ENCODE peak calls at places on chromosomes 5 and 9, in four cellular contexts. D, K, P and U are unnamed samples.

GRCh38 chr9:91101598-91102168 is 260.0 kb downstream of the AUH start:
- DNase-seq in D (no peak), K (no peak), P (no peak), U (no peak)

GRCh38 chr9:35484406-35484805 is 5.5 kb upstream of the RUSC2 start:
- DNase-seq in D (no peak), K (no peak), P (no peak), U (no peak)

GRCh38 chr5:31193026-31193425 is 460 bp upstream of the CDH6 start:
- DNase-seq in D (no peak), K (no peak), P (no peak), U (no peak)

GRCh38 chr9:114291064-114291474 is 31.8 kb upstream of the ORM1 start:
- DNase-seq in D (peak), K (no peak), P (peak), U (peak)

GRCh38 chr5:321726-322251 is 275 bp downstream of the AHRR start:
- DNase-seq in D (no peak), K (no peak), P (no peak), U (no peak)

GRCh38 chr5:54243483-54244080 is 66.8 kb downstream of the ARL15 start:
- DNase-seq in D (peak), K (no peak), P (no peak), U (peak)

GRCh38 chr5:74094096-74094778 is 468.2 kb downstream of the ARHGEF28 start:
- DNase-seq in D (no peak), K (no peak), P (no peak), U (no peak)

GRCh38 chr5:3833566-3833965 is 237.9 kb downstream of the IRX1 start:
- DNase-seq in D (no peak), K (no peak), P (no peak), U (no peak)

GRCh38 chr5:1161832-1162229 is 39.6 kb upstream of the SLC6A19 start:
- DNase-seq in D (no peak), K (no peak), P (no peak), U (no peak)

GRCh38 chr5:122173484-122174191 is 44.3 kb downstream of the ZNF474 start:
- DNase-seq in D (no peak), K (no peak), P (no peak), U (no peak)

GRCh38 chr5:168659286-168659847 is 80.2 kb upstream of the PANK3 start:
- DNase-seq in D (no peak), K (no peak), P (no peak), U (no peak)

GRCh38 chr5:73459366-73459765 is 10.8 kb upstream of the FOXD1 start:
- DNase-seq in D (no peak), K (no peak), P (no peak), U (no peak)

GRCh38 chr9:91310037-91310436 is 51.7 kb downstream of the AUH start:
- DNase-seq in D (no peak), K (no peak), P (no peak), U (no peak)

GRCh38 chr9:80175286-80175906 is 603.6 kb downstream of the TLE4 start:
- DNase-seq in D (peak), K (no peak), P (no peak), U (peak)

GRCh38 chr9:104743377-104743985 is 4.0 kb upstream of the NIPSNAP3A start:
- DNase-seq in D (peak), K (peak), P (no peak), U (peak)

GRCh38 chr5:82092-82491 is 9.9 kb upstream of the PLEKHG4B start:
- DNase-seq in D (no peak), K (no peak), P (peak), U (peak)

GRCh38 chr5:107578051-107578635 is 92.6 kb downstream of the EFNA5 start:
- DNase-seq in D (no peak), K (no peak), P (no peak), U (no peak)

GRCh38 chr9:93680445-93681315 is 104.3 kb downstream of the PHF2 start:
- DNase-seq in D (no peak), K (no peak), P (peak), U (no peak)

GRCh38 chr5:168651654-168652053 is 72.5 kb upstream of the PANK3 start:
- DNase-seq in D (no peak), K (no peak), P (no peak), U (no peak)

GRCh38 chr9:115264333-115264732 is 146.4 kb upstream of the TNC start:
- DNase-seq in D (no peak), K (no peak), P (no peak), U (no peak)

GRCh38 chr5:129027260-129027659 is 62.0 kb downstream of the SLC27A6 start:
- DNase-seq in D (no peak), K (no peak), P (no peak), U (no peak)

GRCh38 chr5:172939561-172939960 is 19.7 kb upstream of the RPL26L1 start:
- DNase-seq in D (no peak), K (no peak), P (no peak), U (no peak)

GRCh38 chr9:81308404-81308803 is 380.9 kb downstream of the TLE1 start:
- DNase-seq in D (no peak), K (no peak), P (no peak), U (no peak)

GRCh38 chr5:33032161-33033085 is 321.3 kb downstream of the NPR3 start:
- DNase-seq in D (no peak), K (no peak), P (no peak), U (no peak)

GRCh38 chr5:58751222-58751621 is 168.3 kb downstream of the RAB3C start:
- DNase-seq in D (no peak), K (no peak), P (no peak), U (no peak)

GRCh38 chr9:136930014-136930413 is 14.5 kb downstream of the FBXW5 start:
- DNase-seq in D (no peak), K (no peak), P (no peak), U (no peak)

GRCh38 chr5:80959768-80960442 is at the start of gene RASGRF2:
- DNase-seq in D (no peak), K (no peak), P (peak), U (peak)

GRCh38 chr5:156951354-156951753 is 11.7 kb downstream of the TIMD4 start:
- DNase-seq in D (no peak), K (no peak), P (no peak), U (no peak)

GRCh38 chr5:122858451-122858850 is 13.0 kb downstream of the SNX24 start:
- DNase-seq in D (no peak), K (no peak), P (no peak), U (no peak)

GRCh38 chr9:132020845-132021510 is 58.7 kb downstream of the MED27 start:
- DNase-seq in D (no peak), K (no peak), P (no peak), U (no peak)

GRCh38 chr5:141992349-141992963 is 20.4 kb downstream of the GNPDA1 start:
- DNase-seq in D (peak), K (no peak), P (peak), U (peak)

GRCh38 chr9:12813960-12814876 is 39.4 kb downstream of the LURAP1L start:
- DNase-seq in D (no peak), K (no peak), P (no peak), U (peak)

DNA sequence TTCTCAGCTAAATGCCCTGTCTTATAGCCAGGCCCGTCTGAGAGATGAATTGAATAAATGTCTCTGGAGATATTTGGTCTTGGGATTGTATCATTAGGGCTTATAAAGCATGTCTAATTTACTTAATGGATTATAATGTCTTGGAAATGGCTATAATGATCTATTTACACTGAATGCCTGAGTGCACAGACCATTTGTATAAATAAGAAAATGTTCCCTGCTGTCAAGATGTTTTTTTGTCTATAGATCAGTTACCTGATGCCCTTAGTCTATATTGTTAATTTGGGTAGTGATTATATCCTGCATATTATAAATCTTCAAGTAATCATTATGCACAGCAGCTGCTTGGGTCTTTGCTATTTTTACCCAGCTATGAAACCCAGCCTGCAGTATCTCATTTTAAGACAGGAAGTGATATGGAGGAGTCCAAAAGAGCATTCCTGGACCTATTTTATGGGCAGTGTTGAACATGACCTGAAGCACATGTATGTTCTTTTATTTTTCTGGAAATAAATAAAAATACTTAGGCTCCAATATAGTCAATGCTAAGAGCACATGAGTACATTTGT is 113.0 kb upstream of the ACTBL2 start:
- DNase-seq in D (no peak), K (no peak), P (no peak), U (no peak)
- TF ChIP-seq ETV6 in D (no peak), K (no peak), P (no peak), U (no peak)

DNA sequence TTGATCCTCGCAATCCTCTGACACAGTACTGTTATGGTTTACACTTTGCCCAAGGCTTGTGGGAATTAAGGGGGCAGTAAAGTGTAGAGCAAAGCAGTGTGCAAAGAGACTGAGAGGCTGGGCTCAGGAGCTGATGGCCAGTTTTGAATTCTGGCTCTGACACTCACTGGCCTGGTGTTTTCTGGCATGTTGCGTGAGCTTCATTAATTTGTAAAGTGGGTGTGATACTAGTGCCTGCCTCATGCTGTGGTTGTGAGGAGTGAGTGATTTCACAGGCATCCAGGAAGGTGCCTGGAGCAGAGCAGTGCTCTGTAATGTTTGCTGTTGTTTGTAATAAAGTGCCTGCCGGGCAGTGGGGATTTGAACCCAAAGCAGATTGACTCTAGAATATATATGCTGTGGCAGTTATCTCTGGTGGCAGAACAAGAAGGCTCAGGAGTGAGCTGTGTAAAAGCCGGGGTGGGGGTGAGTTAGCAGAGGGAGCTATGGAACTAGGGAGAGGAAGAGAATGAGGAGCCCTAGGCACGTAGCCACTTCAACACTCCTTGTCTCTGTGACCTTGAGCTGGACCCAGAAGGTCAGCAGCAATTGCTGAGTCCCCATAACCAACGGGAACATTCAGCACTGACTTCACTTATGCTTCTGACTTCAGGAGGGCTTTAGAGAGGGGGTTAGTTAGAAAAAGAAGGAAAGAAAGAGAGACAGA is 108.5 kb downstream of the DOCK2 start:
- DNase-seq in D (peak), K (no peak), P (no peak), U (no peak)
- TF ChIP-seq ETV6 in D (no peak), K (no peak), P (no peak), U (no peak)

GRCh38 chr5:132424167-132424935 is 54.8 kb downstream of the SLC22A5 start:
- DNase-seq in D (no peak), K (no peak), P (no peak), U (no peak)

GRCh38 chr5:132426525-132427138 is 57.1 kb downstream of the SLC22A5 start:
- DNase-seq in D (peak), K (no peak), P (peak), U (peak)

GRCh38 chr5:132425975-132426524 is 56.5 kb downstream of the SLC22A5 start:
- DNase-seq in D (no peak), K (no peak), P (no peak), U (no peak)

GRCh38 chr5:132423443-132423898 is 54.0 kb downstream of the SLC22A5 start:
- DNase-seq in D (no peak), K (no peak), P (no peak), U (no peak)

DNA sequence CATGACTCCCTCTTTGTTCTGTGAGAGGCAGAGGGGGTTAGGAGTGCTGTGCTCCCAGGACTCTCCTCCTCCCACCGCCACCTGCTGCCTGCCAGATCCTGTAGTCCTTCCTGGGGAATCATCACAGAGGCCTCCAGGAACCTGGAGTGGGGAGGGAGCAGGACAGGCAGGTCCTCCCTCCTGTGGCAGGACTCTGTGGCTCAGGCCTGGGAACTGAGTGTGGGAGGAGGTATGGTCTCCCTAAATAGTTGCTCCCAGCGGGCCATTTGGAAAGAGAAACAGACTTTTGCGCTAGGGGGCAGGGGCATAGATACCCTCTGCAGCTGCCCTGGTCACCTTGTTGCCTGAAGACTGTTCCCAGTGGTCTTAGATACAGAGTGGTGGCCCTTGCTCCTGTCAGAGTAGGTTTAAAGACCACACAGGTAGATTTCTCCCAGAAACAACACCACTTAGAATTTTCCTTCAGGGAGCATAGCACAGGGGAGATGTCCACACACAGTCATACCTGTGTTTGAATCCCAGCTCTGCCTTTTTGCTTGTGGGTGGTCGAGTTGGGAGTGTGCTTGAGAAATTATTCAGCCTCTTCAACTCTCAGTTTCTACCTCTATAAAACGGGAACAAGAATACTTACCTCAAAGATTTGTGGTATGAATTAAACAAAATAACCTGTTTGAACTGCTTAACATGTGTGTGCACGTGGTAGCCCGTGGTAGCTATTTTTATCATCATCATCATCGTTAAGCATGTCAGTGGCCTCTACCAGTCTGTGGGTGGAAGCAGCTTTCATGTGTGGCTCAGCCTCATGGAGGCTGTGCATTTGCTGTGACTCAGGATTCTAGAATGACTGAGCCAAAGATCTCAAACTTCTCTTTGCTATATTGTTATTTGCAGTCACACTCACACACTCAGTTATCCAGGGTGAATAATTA is 55.8 kb downstream of the SLC22A5 start:
- DNase-seq in D (peak), K (peak), P (no peak), U (no peak)
- TF ChIP-seq ETV6 in D (no peak), K (no peak), P (no peak), U (no peak)

DNA sequence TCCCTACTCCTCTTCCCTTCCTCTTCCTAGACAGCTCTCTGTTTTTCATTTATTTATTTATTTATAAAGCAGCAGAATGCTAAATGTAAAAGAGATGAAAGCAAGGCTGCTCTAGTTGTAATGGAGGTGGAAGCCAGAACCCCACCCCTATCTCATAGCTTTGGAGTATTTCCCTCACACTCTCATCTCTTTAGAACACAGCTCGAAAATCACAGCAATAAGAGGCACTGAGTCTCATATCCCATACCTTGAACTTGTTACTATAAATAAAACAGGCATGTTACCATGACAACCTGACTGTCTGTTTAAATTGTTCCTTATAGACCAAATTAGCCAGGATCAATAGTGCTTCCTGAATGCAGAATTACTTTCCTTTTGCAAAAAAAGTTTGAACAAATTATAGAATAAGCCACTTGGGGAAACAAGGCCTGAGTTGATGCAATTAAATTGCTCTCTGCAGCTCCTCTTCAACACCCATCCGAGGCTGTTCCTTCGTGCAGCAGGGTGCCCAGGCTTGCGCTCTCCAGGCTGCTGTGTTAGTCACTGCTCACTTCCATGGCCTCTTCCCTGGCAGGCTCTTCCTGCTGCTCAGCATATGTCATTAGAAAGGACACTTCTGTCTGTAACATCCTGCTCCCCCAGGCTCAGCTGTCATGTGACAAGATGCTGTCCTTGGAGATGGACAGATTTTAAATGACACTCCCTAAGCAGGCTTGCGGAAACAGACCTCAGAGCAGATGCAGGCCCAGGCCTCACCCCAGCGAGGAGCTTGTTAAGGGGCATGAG is 120.2 kb downstream of the CARTPT start:
- DNase-seq in D (no peak), K (no peak), P (no peak), U (no peak)
- TF ChIP-seq ETV6 in D (no peak), K (no peak), P (no peak), U (no peak)

DNA sequence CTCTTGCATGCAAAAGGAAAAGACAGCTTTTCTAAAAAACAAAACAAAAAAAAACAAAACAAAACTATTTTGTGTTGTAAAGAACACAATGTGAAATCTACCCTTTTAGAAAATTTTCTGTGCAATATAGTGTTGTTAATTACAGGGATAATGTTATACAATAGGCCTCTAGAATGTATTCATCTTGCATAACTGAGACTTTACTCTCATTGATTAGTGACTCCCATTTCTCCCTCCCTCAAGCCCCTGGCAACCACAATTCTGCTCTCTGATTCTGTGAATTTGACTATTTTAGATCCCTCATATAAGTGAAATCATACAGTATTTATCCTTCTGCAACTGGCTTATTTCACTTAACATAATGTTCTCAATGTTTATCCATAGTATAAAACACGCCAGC is 234.1 kb downstream of the TMEM161B start:
- DNase-seq in D (no peak), K (no peak), P (no peak), U (no peak)
- TF ChIP-seq ETV6 in D (no peak), K (no peak), P (no peak), U (no peak)

DNA sequence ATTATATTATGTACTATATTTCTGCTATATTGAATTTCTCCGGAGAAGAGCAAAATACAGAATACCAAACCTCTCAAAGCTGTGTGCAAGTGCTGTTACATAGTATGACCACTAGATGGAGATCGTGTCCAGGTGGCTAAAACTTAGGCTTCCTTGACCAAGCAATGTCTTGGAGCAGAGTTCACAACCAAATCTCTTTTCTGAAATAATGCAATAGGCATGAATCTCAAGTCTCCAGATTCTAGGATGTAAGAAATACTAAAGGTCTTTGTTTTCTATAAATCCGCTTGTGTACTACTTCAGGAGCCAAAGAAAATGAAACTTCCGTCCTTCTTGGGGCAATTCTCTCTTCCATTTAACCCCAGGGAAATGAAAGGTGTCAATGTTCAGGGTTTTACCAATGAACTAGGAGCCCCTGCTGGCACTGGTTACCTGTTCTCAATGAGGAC is 181.5 kb upstream of the RAI14 start:
- DNase-seq in D (peak), K (no peak), P (no peak), U (peak)
- TF ChIP-seq ETV6 in D (no peak), K (no peak), P (no peak), U (no peak)